ENCODE peak calls at places on chromosomes 11 and 22, in ten cellular contexts. One of them, this sample, is unnamed.

GRCh38 chr22:39643311-39644083 is 72.9 kb downstream of the CACNA1I start:
- DNase-seq in IMR-90: peak; percentile 46
- DNase-seq in Right ventricle myocardium superior: no peak
- DNase-seq in left ventricle myocardium superior: no peak
- DNase-seq in NCI-H345: no peak
- DNase-seq in psoas muscle: no peak
- DNase-seq in frontal cortex: no peak
- DNase-seq in C1 segment of cervical spinal cord: no peak
- DNase-seq in NCI-H1930: no peak
- DNase-seq in activated naive CD4-positive, alpha-beta T cell: no peak
- DNase-seq in this sample: no peak

GRCh38 chr11:121754603-121755002 is 301.8 kb upstream of the SORL1-AS1 start:
- DNase-seq in activated naive CD4-positive, alpha-beta T cell: no peak
- DNase-seq in NCI-H345: no peak
- DNase-seq in C1 segment of cervical spinal cord: no peak
- DNase-seq in IMR-90: peak; percentile 14
- DNase-seq in frontal cortex: no peak
- DNase-seq in Right ventricle myocardium superior: no peak
- DNase-seq in psoas muscle: no peak
- DNase-seq in left ventricle myocardium superior: no peak
- DNase-seq in NCI-H1930: no peak
- DNase-seq in this sample: no peak

GRCh38 chr11:72598901-72599300 is 75.3 kb downstream of the PDE2A start:
- DNase-seq in NCI-H1930: no peak
- DNase-seq in left ventricle myocardium superior: peak; percentile 78
- DNase-seq in IMR-90: peak; percentile 21
- DNase-seq in Right ventricle myocardium superior: peak; percentile 78
- DNase-seq in NCI-H345: no peak
- DNase-seq in C1 segment of cervical spinal cord: no peak
- DNase-seq in activated naive CD4-positive, alpha-beta T cell: no peak
- DNase-seq in frontal cortex: no peak
- DNase-seq in psoas muscle: peak; percentile 70
- DNase-seq in this sample: no peak

GRCh38 chr11:30282289-30282631 is 40.6 kb upstream of the ARL14EP start:
- DNase-seq in frontal cortex: no peak
- DNase-seq in Right ventricle myocardium superior: no peak
- DNase-seq in IMR-90: no peak
- DNase-seq in C1 segment of cervical spinal cord: no peak
- DNase-seq in left ventricle myocardium superior: no peak
- DNase-seq in psoas muscle: no peak
- DNase-seq in activated naive CD4-positive, alpha-beta T cell: no peak
- DNase-seq in NCI-H1930: no peak
- DNase-seq in NCI-H345: no peak
- DNase-seq in this sample: no peak

GRCh38 chr11:109275931-109276330 is 146.1 kb upstream of the C11orf87 start:
- DNase-seq in NCI-H1930: no peak
- DNase-seq in IMR-90: no peak
- DNase-seq in activated naive CD4-positive, alpha-beta T cell: no peak
- DNase-seq in NCI-H345: no peak
- DNase-seq in C1 segment of cervical spinal cord: no peak
- DNase-seq in frontal cortex: no peak
- DNase-seq in left ventricle myocardium superior: no peak
- DNase-seq in psoas muscle: no peak
- DNase-seq in Right ventricle myocardium superior: no peak
- DNase-seq in this sample: no peak

GRCh38 chr11:2466069-2466801 is 21.4 kb downstream of the KCNQ1 start:
- DNase-seq in NCI-H345: no peak
- DNase-seq in IMR-90: no peak
- DNase-seq in activated naive CD4-positive, alpha-beta T cell: no peak
- DNase-seq in psoas muscle: no peak
- DNase-seq in left ventricle myocardium superior: no peak
- DNase-seq in frontal cortex: no peak
- DNase-seq in Right ventricle myocardium superior: no peak
- DNase-seq in C1 segment of cervical spinal cord: no peak
- DNase-seq in NCI-H1930: no peak
- DNase-seq in this sample: no peak

GRCh38 chr11:46347637-46348311 is 511 bp downstream of the DGKZ start:
- DNase-seq in activated naive CD4-positive, alpha-beta T cell: no peak
- DNase-seq in IMR-90: no peak
- DNase-seq in frontal cortex: no peak
- DNase-seq in left ventricle myocardium superior: peak; percentile 50
- DNase-seq in NCI-H345: no peak
- DNase-seq in Right ventricle myocardium superior: peak; percentile 61
- DNase-seq in NCI-H1930: no peak
- DNase-seq in C1 segment of cervical spinal cord: no peak
- DNase-seq in psoas muscle: peak; percentile 74
- DNase-seq in this sample: no peak

GRCh38 chr11:6452219-6452618 is 11.4 kb upstream of the HPX start:
- DNase-seq in NCI-H345: no peak
- DNase-seq in frontal cortex: no peak
- DNase-seq in IMR-90: peak; percentile 19
- DNase-seq in C1 segment of cervical spinal cord: no peak
- DNase-seq in psoas muscle: no peak
- DNase-seq in Right ventricle myocardium superior: no peak
- DNase-seq in NCI-H1930: no peak
- DNase-seq in activated naive CD4-positive, alpha-beta T cell: no peak
- DNase-seq in left ventricle myocardium superior: no peak
- DNase-seq in this sample: peak; percentile 89

GRCh38 chr11:2759228-2760195 is 59.7 kb upstream of the KCNQ1OT1 start:
- DNase-seq in psoas muscle: peak; percentile 39
- DNase-seq in Right ventricle myocardium superior: peak; percentile 31
- DNase-seq in C1 segment of cervical spinal cord: no peak
- DNase-seq in IMR-90: no peak
- DNase-seq in frontal cortex: no peak
- DNase-seq in left ventricle myocardium superior: no peak
- DNase-seq in activated naive CD4-positive, alpha-beta T cell: no peak
- DNase-seq in NCI-H1930: no peak
- DNase-seq in NCI-H345: no peak
- DNase-seq in this sample: no peak

GRCh38 chr11:12005476-12005875 is 3.0 kb downstream of the DKK3 start:
- DNase-seq in NCI-H345: no peak
- DNase-seq in activated naive CD4-positive, alpha-beta T cell: no peak
- DNase-seq in IMR-90: peak; percentile 89
- DNase-seq in Right ventricle myocardium superior: no peak
- DNase-seq in left ventricle myocardium superior: no peak
- DNase-seq in C1 segment of cervical spinal cord: no peak
- DNase-seq in psoas muscle: no peak
- DNase-seq in frontal cortex: no peak
- DNase-seq in NCI-H1930: no peak
- DNase-seq in this sample: no peak

GRCh38 chr11:45832835-45833446 is 14.3 kb upstream of the CRY2 start:
- DNase-seq in C1 segment of cervical spinal cord: no peak
- DNase-seq in IMR-90: no peak
- DNase-seq in frontal cortex: no peak
- DNase-seq in NCI-H345: no peak
- DNase-seq in psoas muscle: no peak
- DNase-seq in NCI-H1930: no peak
- DNase-seq in Right ventricle myocardium superior: no peak
- DNase-seq in activated naive CD4-positive, alpha-beta T cell: no peak
- DNase-seq in left ventricle myocardium superior: no peak
- DNase-seq in this sample: no peak

GRCh38 chr11:17276236-17277023 is at the start of gene NUCB2:
- DNase-seq in Right ventricle myocardium superior: peak; percentile 99
- DNase-seq in left ventricle myocardium superior: peak; percentile 98
- DNase-seq in C1 segment of cervical spinal cord: peak; percentile 91
- DNase-seq in psoas muscle: peak; percentile 98
- DNase-seq in NCI-H345: peak; percentile 99
- DNase-seq in activated naive CD4-positive, alpha-beta T cell: peak; percentile 92
- DNase-seq in NCI-H1930: peak; percentile 98
- DNase-seq in IMR-90: peak; percentile 93
- DNase-seq in frontal cortex: peak; percentile 90
- DNase-seq in this sample: peak; percentile 91

GRCh38 chr11:121810291-121810690 is 305.7 kb downstream of the BLID start:
- DNase-seq in activated naive CD4-positive, alpha-beta T cell: no peak
- DNase-seq in Right ventricle myocardium superior: no peak
- DNase-seq in NCI-H345: no peak
- DNase-seq in IMR-90: peak; percentile 88
- DNase-seq in psoas muscle: no peak
- DNase-seq in NCI-H1930: no peak
- DNase-seq in C1 segment of cervical spinal cord: no peak
- DNase-seq in left ventricle myocardium superior: no peak
- DNase-seq in frontal cortex: no peak
- DNase-seq in this sample: peak; percentile 89

GRCh38 chr11:10906521-10906920 is 48.7 kb upstream of the ZBED5 start:
- DNase-seq in left ventricle myocardium superior: no peak
- DNase-seq in psoas muscle: no peak
- DNase-seq in NCI-H1930: no peak
- DNase-seq in Right ventricle myocardium superior: no peak
- DNase-seq in IMR-90: peak; percentile 56
- DNase-seq in NCI-H345: no peak
- DNase-seq in activated naive CD4-positive, alpha-beta T cell: no peak
- DNase-seq in C1 segment of cervical spinal cord: no peak
- DNase-seq in frontal cortex: no peak
- DNase-seq in this sample: peak; percentile 35

GRCh38 chr11:100584201-100584600 is 102.9 kb upstream of the ARHGAP42 start:
- DNase-seq in activated naive CD4-positive, alpha-beta T cell: no peak
- DNase-seq in Right ventricle myocardium superior: no peak
- DNase-seq in left ventricle myocardium superior: no peak
- DNase-seq in IMR-90: no peak
- DNase-seq in frontal cortex: no peak
- DNase-seq in C1 segment of cervical spinal cord: no peak
- DNase-seq in NCI-H345: no peak
- DNase-seq in psoas muscle: no peak
- DNase-seq in NCI-H1930: no peak
- DNase-seq in this sample: no peak

This sample was measured in stromal cell of bone marrow.